ENCODE peak calls at places on chromosomes 5 and 9, in six cellular contexts. One of them, this sample, is unnamed.
A peak's percentile ranks its signal among the peaks of the same experiment; 100 is the strongest.

GRCh38 chr5:91272858-91273257 is 110.3 kb downstream of the ARRDC3 start:
- DNase-seq in psoas muscle: no peak
- DNase-seq in left ventricle myocardium inferior: no peak
- DNase-seq in CD8-positive, alpha-beta T cell: no peak
- DNase-seq in breast epithelium: no peak
- DNase-seq in suprapubic skin: no peak
- DNase-seq in this sample: no peak

GRCh38 chr9:137520614-137521404 is 29.4 kb downstream of the PNPLA7 start:
- DNase-seq in left ventricle myocardium inferior: no peak
- DNase-seq in breast epithelium: no peak
- DNase-seq in psoas muscle: no peak
- DNase-seq in suprapubic skin: no peak
- DNase-seq in CD8-positive, alpha-beta T cell: no peak
- DNase-seq in this sample: no peak

GRCh38 chr5:170300361-170301013 is 2.9 kb upstream of the LCP2 start:
- DNase-seq in breast epithelium: no peak
- DNase-seq in psoas muscle: no peak
- DNase-seq in CD8-positive, alpha-beta T cell: no peak
- DNase-seq in suprapubic skin: no peak
- DNase-seq in left ventricle myocardium inferior: no peak
- DNase-seq in this sample: no peak

GRCh38 chr9:21455320-21455719 is 15.1 kb downstream of the IFNA1 start:
- DNase-seq in CD8-positive, alpha-beta T cell: peak; percentile 13
- DNase-seq in left ventricle myocardium inferior: no peak
- DNase-seq in psoas muscle: no peak
- DNase-seq in breast epithelium: no peak
- DNase-seq in suprapubic skin: no peak
- DNase-seq in this sample: peak; percentile 9

GRCh38 chr5:74243634-74244033 is 396.9 kb downstream of the ENC1 start:
- DNase-seq in left ventricle myocardium inferior: no peak
- DNase-seq in CD8-positive, alpha-beta T cell: no peak
- DNase-seq in psoas muscle: no peak
- DNase-seq in breast epithelium: no peak
- DNase-seq in suprapubic skin: no peak
- DNase-seq in this sample: no peak

GRCh38 chr5:10455273-10455670 is 13.6 kb downstream of the ROPN1L start:
- DNase-seq in suprapubic skin: no peak
- DNase-seq in left ventricle myocardium inferior: peak; percentile 34
- DNase-seq in psoas muscle: no peak
- DNase-seq in CD8-positive, alpha-beta T cell: no peak
- DNase-seq in breast epithelium: no peak
- DNase-seq in this sample: no peak

GRCh38 chr5:141821430-141821925 is 56.7 kb downstream of the PCDH1 start:
- DNase-seq in breast epithelium: no peak
- DNase-seq in CD8-positive, alpha-beta T cell: no peak
- DNase-seq in left ventricle myocardium inferior: no peak
- DNase-seq in suprapubic skin: no peak
- DNase-seq in psoas muscle: no peak
- DNase-seq in this sample: peak; percentile 43

GRCh38 chr9:121984726-121985402 is 108.2 kb downstream of the TTLL11 start:
- DNase-seq in CD8-positive, alpha-beta T cell: no peak
- DNase-seq in breast epithelium: no peak
- DNase-seq in psoas muscle: no peak
- DNase-seq in suprapubic skin: no peak
- DNase-seq in left ventricle myocardium inferior: no peak
- DNase-seq in this sample: no peak

GRCh38 chr5:177356756-177357458 is 817 bp upstream of the RGS14 start:
- DNase-seq in left ventricle myocardium inferior: no peak
- DNase-seq in breast epithelium: no peak
- DNase-seq in CD8-positive, alpha-beta T cell: no peak
- DNase-seq in psoas muscle: no peak
- DNase-seq in suprapubic skin: no peak
- DNase-seq in this sample: no peak

GRCh38 chr5:177111720-177112394 is 21.7 kb upstream of the NSD1 start:
- DNase-seq in left ventricle myocardium inferior: peak; percentile 46
- DNase-seq in suprapubic skin: no peak
- DNase-seq in CD8-positive, alpha-beta T cell: peak; percentile 68
- DNase-seq in breast epithelium: no peak
- DNase-seq in psoas muscle: peak; percentile 71
- DNase-seq in this sample: peak; percentile 45

GRCh38 chr5:160508780-160509361 is 87.2 kb downstream of the PTTG1 start:
- DNase-seq in left ventricle myocardium inferior: no peak
- DNase-seq in CD8-positive, alpha-beta T cell: peak; percentile 62
- DNase-seq in psoas muscle: no peak
- DNase-seq in suprapubic skin: no peak
- DNase-seq in breast epithelium: peak; percentile 29
- DNase-seq in this sample: peak; percentile 49

GRCh38 chr9:126545116-126545515 is 68.6 kb upstream of the LMX1B start:
- DNase-seq in breast epithelium: no peak
- DNase-seq in CD8-positive, alpha-beta T cell: no peak
- DNase-seq in psoas muscle: no peak
- DNase-seq in left ventricle myocardium inferior: no peak
- DNase-seq in suprapubic skin: peak; percentile 48
- DNase-seq in this sample: no peak

GRCh38 chr9:124506931-124507879 is at the start of gene NR5A1:
- DNase-seq in psoas muscle: no peak
- DNase-seq in left ventricle myocardium inferior: no peak
- DNase-seq in breast epithelium: no peak
- DNase-seq in suprapubic skin: no peak
- DNase-seq in CD8-positive, alpha-beta T cell: no peak
- DNase-seq in this sample: no peak

GRCh38 chr5:140152610-140152999 is 22.4 kb upstream of the CYSTM1 start:
- DNase-seq in psoas muscle: no peak
- DNase-seq in left ventricle myocardium inferior: no peak
- DNase-seq in breast epithelium: no peak
- DNase-seq in suprapubic skin: no peak
- DNase-seq in CD8-positive, alpha-beta T cell: no peak
- DNase-seq in this sample: no peak

GRCh38 chr9:129209580-129209979 is 31.5 kb upstream of the IER5L start:
- DNase-seq in suprapubic skin: no peak
- DNase-seq in breast epithelium: no peak
- DNase-seq in CD8-positive, alpha-beta T cell: no peak
- DNase-seq in left ventricle myocardium inferior: no peak
- DNase-seq in psoas muscle: no peak
- DNase-seq in this sample: no peak

GRCh38 chr5:151384106-151384505 is 36.7 kb upstream of the SLC36A2 start:
- DNase-seq in breast epithelium: no peak
- DNase-seq in left ventricle myocardium inferior: no peak
- DNase-seq in psoas muscle: no peak
- DNase-seq in suprapubic skin: no peak
- DNase-seq in CD8-positive, alpha-beta T cell: no peak
- DNase-seq in this sample: no peak

GRCh38 chr5:178386532-178386931 is 153.9 kb upstream of the PHYKPL start:
- DNase-seq in left ventricle myocardium inferior: no peak
- DNase-seq in psoas muscle: no peak
- DNase-seq in suprapubic skin: peak; percentile 48
- DNase-seq in CD8-positive, alpha-beta T cell: no peak
- DNase-seq in breast epithelium: no peak
- DNase-seq in this sample: no peak

GRCh38 chr5:150567031-150567680 is 59.2 kb downstream of the NDST1 start:
- DNase-seq in CD8-positive, alpha-beta T cell: no peak
- DNase-seq in left ventricle myocardium inferior: no peak
- DNase-seq in breast epithelium: no peak
- DNase-seq in suprapubic skin: no peak
- DNase-seq in psoas muscle: no peak
- DNase-seq in this sample: no peak

GRCh38 chr9:97640290-97640689 is 6.7 kb downstream of the NCBP1 start:
- DNase-seq in psoas muscle: no peak
- DNase-seq in suprapubic skin: no peak
- DNase-seq in CD8-positive, alpha-beta T cell: no peak
- DNase-seq in breast epithelium: no peak
- DNase-seq in left ventricle myocardium inferior: no peak
- DNase-seq in this sample: no peak

GRCh38 chr9:2559212-2560152 is 62.1 kb upstream of the VLDLR start:
- DNase-seq in suprapubic skin: no peak
- DNase-seq in left ventricle myocardium inferior: peak; percentile 87
- DNase-seq in CD8-positive, alpha-beta T cell: no peak
- DNase-seq in breast epithelium: peak; percentile 64
- DNase-seq in psoas muscle: peak; percentile 77
- DNase-seq in this sample: no peak

GRCh38 chr5:112554089-112554977 is 135.3 kb upstream of the EPB41L4A start:
- DNase-seq in breast epithelium: no peak
- DNase-seq in psoas muscle: no peak
- DNase-seq in suprapubic skin: no peak
- DNase-seq in CD8-positive, alpha-beta T cell: no peak
- DNase-seq in left ventricle myocardium inferior: no peak
- DNase-seq in this sample: peak; percentile 38

GRCh38 chr9:77649109-77649812 is 1.1 kb upstream of the GNA14 start:
- DNase-seq in left ventricle myocardium inferior: no peak
- DNase-seq in CD8-positive, alpha-beta T cell: no peak
- DNase-seq in suprapubic skin: no peak
- DNase-seq in psoas muscle: no peak
- DNase-seq in breast epithelium: no peak
- DNase-seq in this sample: no peak

GRCh38 chr9:130522233-130522808 is 57.1 kb upstream of the FUBP3 start:
- DNase-seq in left ventricle myocardium inferior: no peak
- DNase-seq in psoas muscle: no peak
- DNase-seq in CD8-positive, alpha-beta T cell: no peak
- DNase-seq in suprapubic skin: no peak
- DNase-seq in breast epithelium: no peak
- DNase-seq in this sample: no peak

GRCh38 chr9:68822596-68823165 is 117.6 kb downstream of the PIP5K1B start:
- DNase-seq in suprapubic skin: no peak
- DNase-seq in breast epithelium: no peak
- DNase-seq in CD8-positive, alpha-beta T cell: no peak
- DNase-seq in psoas muscle: peak; percentile 72
- DNase-seq in left ventricle myocardium inferior: peak; percentile 60
- DNase-seq in this sample: peak; percentile 5

GRCh38 chr5:94309166-94309565 is 309.2 kb downstream of the KIAA0825 start:
- DNase-seq in CD8-positive, alpha-beta T cell: no peak
- DNase-seq in left ventricle myocardium inferior: no peak
- DNase-seq in suprapubic skin: no peak
- DNase-seq in breast epithelium: no peak
- DNase-seq in psoas muscle: no peak
- DNase-seq in this sample: no peak

GRCh38 chr9:27331393-27331792 is 34.4 kb upstream of the EQTN start:
- DNase-seq in suprapubic skin: no peak
- DNase-seq in CD8-positive, alpha-beta T cell: no peak
- DNase-seq in psoas muscle: no peak
- DNase-seq in left ventricle myocardium inferior: no peak
- DNase-seq in breast epithelium: no peak
- DNase-seq in this sample: no peak

GRCh38 chr5:173535976-173536639 is 80.3 kb downstream of the BOD1 start:
- DNase-seq in left ventricle myocardium inferior: no peak
- DNase-seq in psoas muscle: no peak
- DNase-seq in breast epithelium: no peak
- DNase-seq in CD8-positive, alpha-beta T cell: no peak
- DNase-seq in suprapubic skin: no peak
- DNase-seq in this sample: no peak

GRCh38 chr9:15763371-15763770 is 210.5 kb downstream of the CCDC171 start:
- DNase-seq in left ventricle myocardium inferior: no peak
- DNase-seq in breast epithelium: no peak
- DNase-seq in CD8-positive, alpha-beta T cell: no peak
- DNase-seq in psoas muscle: no peak
- DNase-seq in suprapubic skin: no peak
- DNase-seq in this sample: no peak

GRCh38 chr9:77435688-77436087 is 212.4 kb downstream of the GNA14 start:
- DNase-seq in breast epithelium: no peak
- DNase-seq in psoas muscle: no peak
- DNase-seq in CD8-positive, alpha-beta T cell: no peak
- DNase-seq in left ventricle myocardium inferior: no peak
- DNase-seq in suprapubic skin: no peak
- DNase-seq in this sample: no peak

DNA sequence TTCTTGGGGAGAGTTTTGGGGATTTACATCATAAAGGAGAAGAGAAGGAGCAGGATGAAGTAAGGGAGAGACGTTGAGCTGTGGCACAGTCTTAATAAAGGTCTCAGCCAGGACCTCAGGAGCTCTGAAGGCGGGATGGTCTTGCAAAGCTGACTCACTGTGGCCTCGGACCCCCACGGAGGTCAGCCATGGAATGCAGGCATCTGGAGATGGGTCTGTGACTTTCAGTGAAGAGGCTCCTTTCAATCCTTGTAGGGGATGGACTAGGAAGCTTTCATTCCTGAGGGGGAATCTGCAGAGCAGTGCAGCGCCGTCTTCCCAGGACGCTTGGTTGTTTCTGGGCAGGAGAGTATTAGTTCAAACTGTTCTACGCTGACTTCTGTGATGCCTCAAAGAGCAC is 65.7 kb upstream of the BASP1 start:
- DNase-seq in suprapubic skin: no peak
- DNase-seq in psoas muscle: no peak
- DNase-seq in CD8-positive, alpha-beta T cell: no peak
- DNase-seq in left ventricle myocardium inferior: no peak
- DNase-seq in breast epithelium: no peak
- DNase-seq in this sample: no peak
- H3K27ac ChIP-seq in suprapubic skin: no peak overlapping the region
- H3K27ac ChIP-seq in psoas muscle: no peak overlapping the region
- H3K27ac ChIP-seq in CD8-positive, alpha-beta T cell: no peak overlapping the region
- H3K27ac ChIP-seq in left ventricle myocardium inferior: no peak overlapping the region
- H3K27ac ChIP-seq in breast epithelium: no peak overlapping the region
- H3K27ac ChIP-seq in this sample: no peak overlapping the region

GRCh38 chr5:997001-997474 is 11.6 kb upstream of the NKD2 start:
- DNase-seq in breast epithelium: no peak
- DNase-seq in psoas muscle: no peak
- DNase-seq in left ventricle myocardium inferior: peak; percentile 39
- DNase-seq in suprapubic skin: no peak
- DNase-seq in CD8-positive, alpha-beta T cell: no peak
- DNase-seq in this sample: no peak
- H3K27ac ChIP-seq in breast epithelium: no peak overlapping the region
- H3K27ac ChIP-seq in psoas muscle: no peak overlapping the region
- H3K27ac ChIP-seq in left ventricle myocardium inferior: peak overlapping the region; percentile 51
- H3K27ac ChIP-seq in suprapubic skin: no peak overlapping the region
- H3K27ac ChIP-seq in CD8-positive, alpha-beta T cell: no peak overlapping the region
- H3K27ac ChIP-seq in this sample: no peak overlapping the region

GRCh38 chr5:109877670-109878045 is 187.9 kb downstream of the MAN2A1 start:
- DNase-seq in CD8-positive, alpha-beta T cell: no peak
- DNase-seq in left ventricle myocardium inferior: no peak
- DNase-seq in psoas muscle: no peak
- DNase-seq in breast epithelium: no peak
- DNase-seq in suprapubic skin: no peak
- DNase-seq in this sample: no peak

GRCh38 chr5:109876941-109877669 is 187.4 kb downstream of the MAN2A1 start:
- DNase-seq in left ventricle myocardium inferior: no peak
- DNase-seq in psoas muscle: no peak
- DNase-seq in suprapubic skin: no peak
- DNase-seq in CD8-positive, alpha-beta T cell: no peak
- DNase-seq in breast epithelium: no peak
- DNase-seq in this sample: no peak

GRCh38 chr5:109876030-109876726 is 186.5 kb downstream of the MAN2A1 start:
- DNase-seq in CD8-positive, alpha-beta T cell: no peak
- DNase-seq in psoas muscle: no peak
- DNase-seq in suprapubic skin: no peak
- DNase-seq in left ventricle myocardium inferior: no peak
- DNase-seq in breast epithelium: no peak
- DNase-seq in this sample: no peak

GRCh38 chr5:109874108-109874507 is 184.4 kb downstream of the MAN2A1 start:
- DNase-seq in breast epithelium: no peak
- DNase-seq in psoas muscle: no peak
- DNase-seq in suprapubic skin: no peak
- DNase-seq in left ventricle myocardium inferior: no peak
- DNase-seq in CD8-positive, alpha-beta T cell: no peak
- DNase-seq in this sample: no peak

GRCh38 chr5:109873687-109874086 is 184.0 kb downstream of the MAN2A1 start:
- DNase-seq in CD8-positive, alpha-beta T cell: no peak
- DNase-seq in breast epithelium: no peak
- DNase-seq in left ventricle myocardium inferior: no peak
- DNase-seq in suprapubic skin: no peak
- DNase-seq in psoas muscle: no peak
- DNase-seq in this sample: no peak
- H3K27ac ChIP-seq in CD8-positive, alpha-beta T cell: no peak overlapping the region
- H3K27ac ChIP-seq in breast epithelium: no peak overlapping the region
- H3K27ac ChIP-seq in left ventricle myocardium inferior: no peak overlapping the region
- H3K27ac ChIP-seq in suprapubic skin: no peak overlapping the region
- H3K27ac ChIP-seq in psoas muscle: no peak overlapping the region
- H3K27ac ChIP-seq in this sample: no peak overlapping the region

GRCh38 chr5:62494772-62495171 is 82.2 kb downstream of the IPO11 start:
- DNase-seq in breast epithelium: no peak
- DNase-seq in psoas muscle: no peak
- DNase-seq in suprapubic skin: no peak
- DNase-seq in left ventricle myocardium inferior: no peak
- DNase-seq in CD8-positive, alpha-beta T cell: no peak
- DNase-seq in this sample: no peak
- H3K27ac ChIP-seq in breast epithelium: no peak overlapping the region
- H3K27ac ChIP-seq in psoas muscle: no peak overlapping the region
- H3K27ac ChIP-seq in suprapubic skin: no peak overlapping the region
- H3K27ac ChIP-seq in left ventricle myocardium inferior: no peak overlapping the region
- H3K27ac ChIP-seq in CD8-positive, alpha-beta T cell: no peak overlapping the region
- H3K27ac ChIP-seq in this sample: no peak overlapping the region

This sample was measured in substantia nigra.